ENCODE peak calls at places on chromosomes 12 and 14, in eight cellular contexts. C is ovary, D is mesenchymal stem cell, H is colonic mucosa, O is lower lobe of right lung, V is IMR-90, X is tibial nerve, Z is cardiac muscle cell. P is an unnamed sample.

GRCh38 chr12:125305221-125305620 is 240.0 kb downstream of the AACS start:
- DNase-seq in C (no peak), D (no peak), H (no peak), O (no peak), V (no peak), X (no peak), Z (no peak), P (no peak)

GRCh38 chr12:6996040-6996441 is 22.2 kb downstream of the LPCAT3 start:
- DNase-seq in C (no peak), D (peak), H (no peak), O (no peak), V (peak), X (no peak), Z (peak), P (no peak)

GRCh38 chr12:91511795-91512420 is 329.3 kb upstream of the DCN start:
- DNase-seq in C (no peak), D (no peak), H (no peak), O (no peak), V (no peak), X (no peak), Z (no peak), P (no peak)

GRCh38 chr12:6627598-6627997 is 8.2 kb downstream of the LPAR5 start:
- DNase-seq in C (no peak), D (no peak), H (no peak), O (no peak), V (no peak), X (no peak), Z (no peak), P (no peak)

GRCh38 chr12:114238808-114239207 is 167.1 kb downstream of the TBX5 start:
- DNase-seq in C (no peak), D (no peak), H (no peak), O (no peak), V (no peak), X (no peak), Z (peak), P (no peak)

GRCh38 chr12:130053641-130054040 is 108.6 kb upstream of the FZD10 start:
- DNase-seq in C (no peak), D (no peak), H (no peak), O (no peak), V (no peak), X (no peak), Z (no peak), P (no peak)

GRCh38 chr12:114625294-114625851 is 58.6 kb downstream of the TBX3 start:
- DNase-seq in C (no peak), D (peak), H (peak), O (no peak), V (peak), X (no peak), Z (peak), P (peak)

GRCh38 chr12:5466521-5466960 is 34.6 kb downstream of the NTF3 start:
- DNase-seq in C (no peak), D (no peak), H (no peak), O (no peak), V (peak), X (no peak), Z (no peak), P (no peak)

GRCh38 chr12:22518998-22519397 is 25.3 kb downstream of the C2CD5 start:
- DNase-seq in C (no peak), D (no peak), H (no peak), O (no peak), V (no peak), X (no peak), Z (no peak), P (no peak)

GRCh38 chr12:118391424-118391823 is 15.1 kb downstream of the SUDS3 start:
- DNase-seq in C (no peak), D (no peak), H (no peak), O (no peak), V (no peak), X (no peak), Z (no peak), P (no peak)

GRCh38 chr14:88929656-88930436 is 105.4 kb downstream of the TTC8 start:
- DNase-seq in C (no peak), D (no peak), H (no peak), O (no peak), V (no peak), X (no peak), Z (no peak), P (no peak)

GRCh38 chr12:16324772-16325171 is 22.7 kb upstream of the MGST1 start:
- DNase-seq in C (no peak), D (no peak), H (no peak), O (no peak), V (no peak), X (no peak), Z (no peak), P (no peak)

GRCh38 chr12:130100634-130101033 is 61.6 kb upstream of the FZD10 start:
- DNase-seq in C (no peak), D (no peak), H (no peak), O (no peak), V (no peak), X (no peak), Z (no peak), P (no peak)

GRCh38 chr12:122871851-122872785 is 23.8 kb downstream of the VPS37B start:
- DNase-seq in C (peak), D (peak), H (peak), O (peak), V (peak), X (peak), Z (no peak), P (peak)

GRCh38 chr14:51996148-51996746 is 6.9 kb downstream of the RTRAF start:
- DNase-seq in C (no peak), D (peak), H (no peak), O (no peak), V (peak), X (peak), Z (peak), P (peak)

GRCh38 chr12:3668479-3669165 is 84.3 kb downstream of the CRACR2A start:
- DNase-seq in C (no peak), D (no peak), H (no peak), O (no peak), V (no peak), X (no peak), Z (no peak), P (no peak)

GRCh38 chr14:21101802-21102413 is 1.0 kb downstream of the TMEM253 start:
- DNase-seq in C (no peak), D (no peak), H (no peak), O (no peak), V (no peak), X (no peak), Z (no peak), P (no peak)
- H3K27ac ChIP-seq in C (no peak), D (no peak), H (peak), O (no peak), V (no peak), X (no peak), Z (peak), P (no peak)

GRCh38 chr14:23569443-23570151 is 2.0 kb upstream of the AP1G2 start:
- DNase-seq in C (no peak), D (no peak), H (peak), O (no peak), V (no peak), X (no peak), Z (peak), P (no peak)
- H3K27ac ChIP-seq in C (no peak), D (no peak), H (no peak), O (no peak), V (no peak), X (no peak), Z (no peak), P (no peak)

GRCh38 chr14:105091335-105092123 is 26.3 kb upstream of the GPR132 start:
- DNase-seq in C (peak), D (no peak), H (peak), O (peak), V (no peak), X (no peak), Z (no peak), P (peak)
- H3K27ac ChIP-seq in C (peak), D (peak), H (peak), O (peak), V (peak), X (peak), Z (peak), P (peak)

GRCh38 chr12:50120521-50120920 is 8.5 kb downstream of the COX14 start:
- DNase-seq in C (no peak), D (no peak), H (no peak), O (no peak), V (no peak), X (no peak), Z (no peak), P (no peak)

GRCh38 chr12:50117057-50117622 is 5.1 kb downstream of the COX14 start:
- DNase-seq in C (peak), D (no peak), H (no peak), O (peak), V (no peak), X (no peak), Z (peak), P (no peak)

GRCh38 chr12:50119387-50119786 is 7.4 kb downstream of the COX14 start:
- DNase-seq in C (peak), D (no peak), H (no peak), O (no peak), V (no peak), X (no peak), Z (no peak), P (no peak)

GRCh38 chr12:50121636-50122035 is 9.6 kb downstream of the COX14 start:
- DNase-seq in C (no peak), D (no peak), H (no peak), O (no peak), V (no peak), X (no peak), Z (no peak), P (no peak)

DNA sequence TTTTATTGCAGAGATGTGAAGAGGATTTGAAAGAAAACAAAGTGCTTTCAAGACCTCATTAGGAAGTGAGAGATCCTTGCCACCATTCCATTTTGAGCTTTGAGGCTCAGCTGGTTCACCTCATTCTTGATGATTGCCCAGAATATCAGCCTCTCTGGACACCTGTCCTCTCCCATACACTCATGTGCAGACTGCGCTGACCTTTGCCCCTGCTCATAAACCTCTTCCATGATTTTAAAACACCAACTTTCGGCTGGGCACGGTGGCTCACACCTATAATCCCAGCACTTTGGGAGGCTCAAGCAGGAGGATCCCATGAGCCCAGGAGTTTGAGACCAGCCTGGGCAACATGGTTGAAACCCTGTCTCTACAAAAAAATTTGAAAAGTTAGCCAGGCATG is 8.9 kb downstream of the COX14 start:
- DNase-seq in C (no peak), D (no peak), H (no peak), O (no peak), V (no peak), X (no peak), Z (no peak), P (no peak)
- H3K27ac ChIP-seq in C (no peak), D (no peak), H (no peak), O (no peak), V (no peak), X (no peak), Z (peak), P (no peak)

DNA sequence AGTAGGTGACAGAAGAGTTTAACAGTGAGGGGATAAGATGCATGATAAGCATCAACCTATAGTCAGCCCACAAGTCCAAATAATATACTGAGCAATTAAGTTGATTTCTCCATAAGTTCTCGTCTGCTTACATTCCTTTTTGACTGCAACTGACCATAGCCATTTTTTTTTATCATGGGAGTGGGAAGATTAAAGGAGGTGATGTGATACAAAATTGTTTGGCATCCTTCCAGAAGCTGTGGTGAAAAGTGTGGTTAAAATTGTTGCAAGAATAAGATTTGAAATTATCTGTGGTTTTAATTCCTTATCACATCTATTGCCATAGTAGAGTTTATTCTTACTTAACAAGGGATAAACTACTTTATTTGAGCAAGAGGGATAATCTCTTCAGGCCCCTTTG is 50.6 kb downstream of the LIN52 start:
- DNase-seq in C (no peak), D (no peak), H (no peak), O (no peak), V (peak), X (no peak), Z (no peak), P (no peak)
- H3K27ac ChIP-seq in C (no peak), D (no peak), H (no peak), O (no peak), V (no peak), X (no peak), Z (no peak), P (no peak)

GRCh38 chr12:106907411-106907810 is 48.3 kb upstream of the TMEM263 start:
- DNase-seq in C (no peak), D (no peak), H (no peak), O (no peak), V (no peak), X (no peak), Z (no peak), P (no peak)

GRCh38 chr12:106908561-106908960 is 47.1 kb upstream of the TMEM263 start:
- DNase-seq in C (no peak), D (no peak), H (no peak), O (no peak), V (no peak), X (no peak), Z (no peak), P (no peak)

GRCh38 chr12:106907846-106908245 is 47.9 kb upstream of the TMEM263 start:
- DNase-seq in C (no peak), D (no peak), H (no peak), O (no peak), V (no peak), X (no peak), Z (no peak), P (no peak)

GRCh38 chr12:106913456-106913855 is 42.3 kb upstream of the TMEM263 start:
- DNase-seq in C (no peak), D (no peak), H (no peak), O (no peak), V (no peak), X (no peak), Z (no peak), P (no peak)

GRCh38 chr12:106910202-106910601 is 45.5 kb upstream of the TMEM263 start:
- DNase-seq in C (no peak), D (no peak), H (no peak), O (no peak), V (no peak), X (no peak), Z (no peak), P (no peak)
- H3K27ac ChIP-seq in C (no peak), D (no peak), H (no peak), O (no peak), V (no peak), X (no peak), Z (no peak), P (no peak)

P was measured in SJSA1.